ENCODE peak calls at places on chromosome 7, in nine cellular contexts. A, J, Y, L, P, V, N, I and W are unnamed samples.

GRCh38 chr7:24381919-24382505 is 98.0 kb downstream of the NPY start:
- DNase-seq in A (no peak), J (peak; percentile 35), Y (peak; percentile 12), L (peak; percentile 79), P (peak; percentile 43), V (peak; percentile 18), N (peak; percentile 4), I (peak; percentile 12), W (peak; percentile 15)

GRCh38 chr7:139735912-139736595 is 41.7 kb downstream of the HIPK2 start:
- DNase-seq in A (no peak), J (no peak), Y (no peak), L (no peak), P (no peak), V (no peak), N (no peak), I (no peak), W (no peak)

GRCh38 chr7:139783647-139784385 is 6.0 kb upstream of the HIPK2 start:
- DNase-seq in A (no peak), J (peak; percentile 51), Y (no peak), L (no peak), P (peak; percentile 96), V (no peak), N (no peak), I (no peak), W (no peak)

GRCh38 chr7:118352854-118353453 is 128.4 kb downstream of the ANKRD7 start:
- DNase-seq in A (no peak), J (peak; percentile 24), Y (no peak), L (peak; percentile 29), P (peak; percentile 49), V (peak; percentile 6), N (peak; percentile 46), I (no peak), W (no peak)

GRCh38 chr7:98323597-98324322 is 42.3 kb downstream of the BRI3 start:
- DNase-seq in A (no peak), J (peak; percentile 82), Y (no peak), L (no peak), P (no peak), V (peak; percentile 18), N (no peak), I (peak; percentile 35), W (no peak)

GRCh38 chr7:92868683-92869293 is 32.4 kb upstream of the CDK6 start:
- DNase-seq in A (no peak), J (no peak), Y (no peak), L (no peak), P (no peak), V (no peak), N (no peak), I (no peak), W (no peak)

GRCh38 chr7:74599251-74599650 is 58.3 kb upstream of the GTF2I start:
- DNase-seq in A (no peak), J (no peak), Y (peak; percentile 75), L (no peak), P (no peak), V (no peak), N (no peak), I (no peak), W (peak; percentile 46)

GRCh38 chr7:140214075-140214684 is 37.4 kb upstream of the KDM7A start:
- DNase-seq in A (peak; percentile 89), J (no peak), Y (peak; percentile 65), L (no peak), P (peak; percentile 91), V (peak; percentile 68), N (no peak), I (peak; percentile 31), W (no peak)

GRCh38 chr7:90777075-90777864 is 181.1 kb downstream of the CDK14 start:
- DNase-seq in A (no peak), J (no peak), Y (no peak), L (no peak), P (no peak), V (peak; percentile 35), N (no peak), I (no peak), W (peak; percentile 59)

GRCh38 chr7:30731619-30732018 is 20.3 kb upstream of the INMT start:
- DNase-seq in A (no peak), J (no peak), Y (no peak), L (no peak), P (no peak), V (no peak), N (no peak), I (peak; percentile 17), W (no peak)

GRCh38 chr7:108291791-108292440 is 161.8 kb upstream of the LAMB4 start:
- DNase-seq in A (no peak), J (peak; percentile 42), Y (no peak), L (no peak), P (no peak), V (peak; percentile 75), N (no peak), I (no peak), W (no peak)

GRCh38 chr7:108289852-108290251 is 159.7 kb upstream of the LAMB4 start:
- DNase-seq in A (no peak), J (no peak), Y (no peak), L (no peak), P (no peak), V (no peak), N (no peak), I (no peak), W (no peak)

GRCh38 chr7:108291135-108291508 is 161.0 kb upstream of the LAMB4 start:
- DNase-seq in A (no peak), J (no peak), Y (no peak), L (no peak), P (no peak), V (no peak), N (no peak), I (no peak), W (no peak)

GRCh38 chr7:108292541-108292940 is 162.4 kb upstream of the LAMB4 start:
- DNase-seq in A (no peak), J (no peak), Y (no peak), L (no peak), P (no peak), V (peak; percentile 35), N (no peak), I (no peak), W (no peak)

GRCh38 chr7:108290344-108291134 is 160.4 kb upstream of the LAMB4 start:
- DNase-seq in A (no peak), J (peak; percentile 25), Y (no peak), L (no peak), P (no peak), V (peak; percentile 43), N (no peak), I (no peak), W (no peak)
- H3K4me3 ChIP-seq in A (no peak overlapping the region), J (peak overlapping the region; percentile 1), Y (no peak overlapping the region), L (no peak overlapping the region), P (no peak overlapping the region), V (no peak overlapping the region), N (no peak overlapping the region), I (no peak overlapping the region), W (no peak overlapping the region)

GRCh38 chr7:82164813-82165212 is 278.8 kb downstream of the CACNA2D1 start:
- DNase-seq in A (no peak), J (peak; percentile 25), Y (no peak), L (no peak), P (peak; percentile 27), V (peak; percentile 92), N (no peak), I (peak; percentile 88), W (no peak)
- TF ChIP-seq CTCF in A (no peak), J (peak; percentile 46), Y (peak; percentile 4), L (peak; percentile 16), P (peak; percentile 17), V (peak; percentile 46), N (peak; percentile 40), I (peak; percentile 60), W (no peak)

GRCh38 chr7:15684036-15684815 is 2.3 kb downstream of the MEOX2 start:
- DNase-seq in A (no peak), J (no peak), Y (no peak), L (no peak), P (no peak), V (peak; percentile 27), N (no peak), I (no peak), W (no peak)
- H3K4me3 ChIP-seq in A (no peak overlapping the region), J (no peak overlapping the region), Y (no peak overlapping the region), L (no peak overlapping the region), P (no peak overlapping the region), V (peak overlapping the region; percentile 9), N (no peak overlapping the region), I (no peak overlapping the region), W (no peak overlapping the region)

DNA sequence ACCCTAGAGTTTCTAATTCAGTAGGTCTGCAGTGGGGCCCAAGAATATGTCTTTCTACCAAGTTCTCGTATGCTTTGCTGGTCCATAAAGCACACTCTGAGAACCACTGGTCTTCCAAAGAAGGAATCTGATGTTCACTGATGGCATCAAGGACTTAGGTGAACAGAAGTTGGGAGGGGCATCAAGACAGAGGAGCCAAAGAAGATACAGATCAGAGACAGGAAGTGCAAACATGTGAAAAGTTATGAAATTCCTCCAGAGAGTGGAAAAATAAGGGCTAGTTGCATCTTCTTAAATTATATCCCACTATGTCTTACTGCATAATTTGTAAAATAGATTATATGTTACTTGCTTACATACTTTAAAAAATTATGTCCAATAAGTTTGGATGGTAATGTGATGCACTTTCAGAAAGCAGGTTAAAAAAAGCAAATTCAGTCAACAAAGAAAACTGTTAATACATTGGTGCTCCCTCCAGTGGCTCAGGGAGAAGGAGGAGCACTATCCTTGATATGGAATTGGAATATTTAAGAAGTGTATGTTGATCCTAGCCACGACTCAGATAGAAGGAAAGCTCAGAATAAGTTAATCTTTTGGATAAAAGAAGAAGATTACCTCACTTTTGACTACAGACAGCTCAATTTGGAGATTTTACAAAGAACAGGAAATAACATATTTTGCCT is 35.8 kb downstream of the CREB3L2 start:
- DNase-seq in A (no peak), J (no peak), Y (no peak), L (no peak), P (no peak), V (no peak), N (no peak), I (no peak), W (no peak)
- TF ChIP-seq CTCF in A (no peak), J (no peak), Y (no peak), L (no peak), P (no peak), V (peak; percentile 30), N (no peak), I (peak; percentile 42), W (no peak)

DNA sequence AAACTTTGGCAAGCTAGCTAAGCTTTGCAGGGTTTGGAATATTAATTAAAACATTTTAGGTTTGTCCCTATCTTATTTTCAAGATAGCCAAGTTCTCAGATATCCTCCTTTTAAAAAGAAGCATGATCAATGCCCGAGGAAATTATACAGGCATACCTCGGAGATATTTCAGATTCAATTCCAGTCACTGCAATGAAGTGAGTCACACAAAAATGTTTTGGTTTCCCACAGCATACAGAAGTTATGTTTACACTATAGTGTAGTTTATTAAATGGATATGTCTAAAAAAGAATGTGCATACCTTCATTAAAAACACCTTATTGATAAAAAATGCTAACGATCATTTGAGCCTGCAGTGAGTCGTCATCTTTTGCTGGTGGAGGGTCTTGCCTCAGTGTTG is 382.9 kb upstream of the NPVF start:
- DNase-seq in A (no peak), J (no peak), Y (no peak), L (no peak), P (no peak), V (no peak), N (no peak), I (no peak), W (no peak)
- H3K4me3 ChIP-seq in A (no peak overlapping the region), J (no peak overlapping the region), Y (no peak overlapping the region), L (no peak overlapping the region), P (no peak overlapping the region), V (no peak overlapping the region), N (no peak overlapping the region), I (no peak overlapping the region), W (no peak overlapping the region)